ENCODE peak calls at places on chromosomes 12 and 14, in four cellular contexts. A, C, P and V are unnamed samples.

GRCh38 chr12:88753074-88753473 is 172.8 kb upstream of the KITLG start:
- DNase-seq in P (no peak), A (no peak), C (peak), V (no peak)

GRCh38 chr14:105249175-105250007 is 1.1 kb downstream of the BTBD6 start:
- DNase-seq in A (peak), C (peak), P (peak), V (no peak)

GRCh38 chr14:96095581-96096476 is 56.7 kb downstream of the C14orf132 start:
- DNase-seq in C (peak), A (no peak), P (no peak), V (peak)

GRCh38 chr12:67648306-67649164 is at the start of gene DYRK2:
- DNase-seq in A (peak), C (peak), P (peak), V (peak)

GRCh38 chr12:113040722-113041168 is 15.8 kb upstream of the DTX1 start:
- DNase-seq in P (no peak), A (no peak), C (peak), V (no peak)

GRCh38 chr14:99910337-99911268 is 117.4 kb downstream of the EML1 start:
- DNase-seq in C (peak), P (no peak), A (peak), V (peak)

GRCh38 chr12:29043069-29043468 is 106.0 kb upstream of the FAR2 start:
- DNase-seq in A (peak), C (no peak), P (no peak), V (no peak)

GRCh38 chr14:65791551-65791981 is 379.0 kb downstream of the FUT8 start:
- DNase-seq in C (peak), P (no peak), A (peak), V (no peak)

GRCh38 chr14:50835280-50835679 is 4.3 kb upstream of the NIN start:
- DNase-seq in P (no peak), A (no peak), C (no peak), V (no peak)

GRCh38 chr14:20986811-20987210 is 3.0 kb upstream of the METTL17 start:
- DNase-seq in C (peak), P (no peak), A (peak), V (no peak)

GRCh38 chr14:52397844-52398243 is 83.7 kb downstream of the PTGER2 start:
- DNase-seq in A (no peak), P (no peak), C (no peak), V (no peak)
- TF ChIP-seq CTCF in A (no peak), P (no peak), C (no peak), V (no peak)

DNA sequence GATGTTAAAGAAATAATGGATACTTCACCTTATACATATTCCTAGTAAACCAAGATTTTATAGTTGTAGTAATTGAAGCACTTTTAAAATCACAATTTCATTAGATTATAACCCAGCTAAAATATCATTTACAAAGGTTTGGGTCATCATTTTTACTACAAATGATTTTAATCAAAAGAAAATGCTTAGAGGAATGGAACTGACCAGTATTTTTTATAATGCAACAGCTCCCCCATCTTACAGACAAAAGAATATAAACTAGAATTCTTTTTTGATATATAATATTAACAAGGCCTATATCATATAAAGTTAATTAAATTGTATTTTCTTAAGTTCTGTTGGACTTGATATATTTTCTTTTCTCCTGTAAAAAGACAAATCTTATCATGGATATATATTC is 20.4 kb upstream of the LRFN5 start:
- DNase-seq in A (no peak), C (no peak), P (no peak), V (no peak)
- TF ChIP-seq CTCF in A (no peak), C (no peak), P (no peak), V (no peak)

GRCh38 chr12:93894391-93895095 is 217.4 kb downstream of the CRADD start:
- DNase-seq in A (peak), C (peak), P (no peak), V (peak)

GRCh38 chr12:93895096-93895460 is 217.9 kb downstream of the CRADD start:
- DNase-seq in P (no peak), C (no peak), A (no peak), V (no peak)

GRCh38 chr12:93889516-93890202 is 212.5 kb downstream of the CRADD start:
- DNase-seq in C (no peak), A (no peak), P (no peak), V (no peak)

GRCh38 chr12:93888964-93889363 is 211.8 kb downstream of the CRADD start:
- DNase-seq in C (no peak), A (no peak), P (no peak), V (no peak)

DNA sequence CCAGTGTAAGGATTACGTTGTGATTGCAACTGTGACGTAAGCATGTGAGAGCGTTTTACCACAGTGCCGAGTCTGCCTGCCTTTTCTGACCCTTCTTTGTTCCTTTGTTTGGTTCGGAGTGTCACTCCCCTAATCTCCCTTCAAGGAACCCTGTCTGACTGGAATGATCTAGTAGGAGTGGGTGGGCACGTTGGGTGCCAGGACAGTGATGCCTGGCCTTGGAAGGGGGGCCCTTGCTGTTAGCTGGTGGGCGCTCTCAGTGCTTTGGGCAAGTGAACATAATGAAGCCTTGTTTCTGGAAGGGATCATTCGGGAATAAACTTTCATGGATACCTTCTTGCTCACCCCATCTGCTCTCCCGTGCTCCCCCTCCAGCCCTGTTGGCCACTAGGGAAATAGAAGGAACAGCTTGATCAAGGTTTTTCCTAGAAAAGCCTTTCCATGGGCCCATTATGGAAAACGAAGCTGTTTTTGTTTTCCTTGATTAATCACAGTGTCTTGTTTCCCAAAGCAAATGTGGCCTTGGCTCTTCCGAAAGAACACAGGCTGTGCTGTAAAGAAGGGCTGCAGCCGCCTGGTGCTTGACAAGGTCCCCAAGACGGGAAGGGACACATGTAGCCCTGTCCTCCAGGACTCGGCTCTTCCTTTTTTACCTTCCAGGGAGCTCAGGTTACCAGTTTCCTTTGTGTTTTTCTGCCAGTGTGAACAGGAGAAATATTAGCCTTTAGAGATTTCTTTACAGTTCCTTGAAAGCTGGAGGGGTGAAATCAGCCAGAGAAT is 215.4 kb downstream of the CRADD start:
- DNase-seq in A (no peak), P (no peak), C (no peak), V (peak)
- TF ChIP-seq CTCF in A (no peak), P (no peak), C (no peak), V (no peak)

GRCh38 chr12:87274594-87275245 is 754.5 kb downstream of the C12orf50 start:
- DNase-seq in C (peak), P (no peak), A (no peak), V (no peak)
- TF ChIP-seq CTCF in C (peak), P (peak), A (peak), V (peak)

GRCh38 chr12:24778486-24779304 is 170.2 kb downstream of the BCAT1 start:
- DNase-seq in P (no peak), A (no peak), C (peak), V (no peak)
- TF ChIP-seq CTCF in P (peak), A (peak), C (peak), V (peak)

DNA sequence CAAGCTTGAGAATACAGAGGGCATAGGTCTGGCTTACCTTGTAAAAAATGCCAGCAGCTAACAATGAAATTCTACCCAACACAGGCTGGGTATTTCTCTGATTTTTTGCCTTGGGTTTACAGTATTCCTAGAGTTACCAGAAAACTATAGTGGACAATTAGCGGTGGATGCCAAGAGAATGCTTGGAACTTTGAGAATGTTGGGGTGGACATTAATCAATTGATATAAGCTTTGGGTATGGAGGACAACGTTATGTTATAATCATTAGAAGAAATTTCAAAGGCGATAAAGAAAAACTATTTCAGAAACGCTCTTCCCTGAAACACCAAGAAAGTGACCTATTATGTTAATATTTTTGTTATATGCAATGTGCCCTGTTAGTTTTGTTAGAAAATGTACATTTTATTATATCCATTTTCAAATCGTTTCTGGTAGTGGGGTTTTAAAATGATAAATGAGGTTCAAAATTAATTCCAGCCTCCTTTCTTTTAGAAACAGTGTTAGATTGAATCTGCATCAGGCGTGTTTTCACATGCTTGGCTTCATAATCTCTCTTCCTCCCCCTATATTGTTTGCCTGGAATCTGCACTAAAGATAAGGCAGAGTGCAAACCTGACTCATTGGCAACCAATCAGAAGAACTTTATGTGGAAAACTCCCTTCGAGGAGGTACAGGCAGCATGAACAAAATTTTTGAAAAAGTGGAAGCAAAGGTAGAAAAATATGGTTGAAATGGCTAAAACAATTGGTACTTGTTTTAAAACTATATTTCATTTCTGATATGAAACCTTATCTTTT is 1.4 kb upstream of the PTPRQ start:
- DNase-seq in A (no peak), P (no peak), C (peak), V (no peak)
- TF ChIP-seq CTCF in A (no peak), P (no peak), C (no peak), V (no peak)

GRCh38 chr14:36746907-36747306 is 85.2 kb downstream of the PAX9 start:
- DNase-seq in A (no peak), P (no peak), C (no peak), V (no peak)

GRCh38 chr14:36751116-36751515 is 89.5 kb downstream of the PAX9 start:
- DNase-seq in C (no peak), P (no peak), A (no peak), V (no peak)

GRCh38 chr14:36748814-36749213 is 87.2 kb downstream of the PAX9 start:
- DNase-seq in P (no peak), C (no peak), A (no peak), V (no peak)

GRCh38 chr14:36750244-36750643 is 88.6 kb downstream of the PAX9 start:
- DNase-seq in C (no peak), P (no peak), A (no peak), V (no peak)

DNA sequence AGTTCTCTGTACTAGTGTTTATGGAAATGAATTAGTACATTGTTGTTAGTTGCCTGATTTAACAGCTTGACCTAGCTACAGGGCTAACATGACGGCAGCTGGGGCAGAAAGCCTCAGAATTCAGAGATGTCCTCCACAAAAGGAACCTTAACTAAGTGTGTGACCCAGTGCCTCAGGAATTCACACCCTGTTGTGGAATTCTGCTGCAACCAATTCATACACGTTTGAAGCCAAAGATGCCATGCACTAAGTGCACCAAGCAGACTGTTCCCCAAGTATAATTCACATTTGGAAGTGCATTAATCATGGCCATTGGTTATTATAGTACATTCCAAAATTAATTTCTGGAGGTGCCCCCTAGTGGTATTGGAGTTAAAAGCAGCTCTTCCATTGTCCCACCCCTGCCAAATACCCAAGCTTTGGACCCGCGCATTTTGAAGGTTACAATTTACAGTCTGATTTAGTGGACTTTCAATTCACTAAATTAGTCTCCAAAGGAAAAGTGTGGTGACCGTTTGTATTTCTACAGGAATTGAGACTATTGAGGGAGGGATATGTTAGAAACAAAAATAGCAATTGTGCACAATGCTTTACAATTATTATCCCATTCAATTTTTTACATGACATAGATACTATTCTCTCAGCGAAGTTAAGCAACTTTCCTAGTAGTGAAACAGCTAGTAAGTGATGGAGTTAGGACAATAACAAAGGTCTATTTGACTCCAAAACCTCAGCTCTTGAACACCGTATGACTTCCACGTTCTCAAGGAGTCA is 85.9 kb downstream of the PAX9 start:
- DNase-seq in P (no peak), C (no peak), A (no peak), V (no peak)
- TF ChIP-seq CTCF in P (peak), C (peak), A (peak), V (peak)

GRCh38 chr12:119500209-119500608 is 93.4 kb upstream of the TMEM233 start:
- DNase-seq in P (no peak), A (no peak), C (no peak), V (no peak)
- TF ChIP-seq CTCF in P (no peak), A (no peak), C (no peak), V (no peak)

DNA sequence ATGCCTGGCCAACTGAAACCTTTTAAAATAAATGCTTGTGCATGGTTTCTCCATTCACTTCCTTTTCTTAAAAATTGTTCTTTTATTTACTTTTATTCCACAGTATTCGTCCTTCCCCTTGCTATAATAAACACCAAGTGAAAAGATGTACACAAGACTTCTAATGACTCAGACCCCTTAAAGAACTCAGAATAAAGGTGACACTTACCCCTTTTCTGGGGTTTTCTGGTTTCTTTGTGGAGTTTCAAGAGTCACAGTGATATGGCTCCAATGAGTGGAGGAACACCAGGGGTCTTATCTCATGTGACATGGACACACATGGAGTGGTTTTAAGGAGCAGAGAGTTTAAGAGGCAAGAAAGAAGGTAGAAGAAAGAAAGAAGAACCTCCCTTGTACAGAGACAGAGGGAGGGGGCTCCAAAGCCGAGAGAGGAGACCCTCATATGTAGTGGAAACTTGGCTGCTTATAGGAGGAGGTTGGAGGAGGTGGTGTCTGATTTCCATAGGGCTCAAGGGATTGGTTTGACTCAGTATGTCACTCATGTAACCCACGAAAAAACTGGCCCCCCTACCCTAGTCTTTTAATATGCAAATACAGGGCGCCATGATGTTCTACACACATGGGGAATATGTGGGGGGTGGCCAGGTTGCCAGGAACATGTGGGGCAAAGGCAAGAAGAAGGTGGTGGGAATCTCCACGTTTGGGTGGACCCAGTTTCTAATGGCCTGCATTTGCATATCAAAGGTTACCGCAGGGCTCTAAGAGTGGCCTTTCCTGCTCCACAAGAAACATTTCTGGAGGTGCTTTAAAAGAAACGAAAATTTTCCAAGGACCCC is 22.1 kb upstream of the CD69 start:
- DNase-seq in C (no peak), P (no peak), A (no peak), V (no peak)
- TF ChIP-seq CTCF in C (no peak), P (no peak), A (no peak), V (no peak)